ENCODE peak calls at places on chromosomes 1 and 21, in five cellular contexts. One of them, this sample, is unnamed.

GRCh38 chr1:53139911-53140310 is 2.5 kb downstream of the SLC1A7 start:
- DNase-seq in astrocyte: peak; percentile 39
- DNase-seq in IMR-90: peak; percentile 66
- DNase-seq in suprapubic skin: no peak
- DNase-seq in uterus: no peak
- DNase-seq in this sample: no peak

GRCh38 chr1:4585705-4586104 is 68.7 kb upstream of the AJAP1 start:
- DNase-seq in astrocyte: no peak
- DNase-seq in IMR-90: no peak
- DNase-seq in suprapubic skin: no peak
- DNase-seq in uterus: no peak
- DNase-seq in this sample: no peak

GRCh38 chr1:198483006-198483405 is 57.5 kb downstream of the ATP6V1G3 start:
- DNase-seq in astrocyte: no peak
- DNase-seq in IMR-90: no peak
- DNase-seq in suprapubic skin: no peak
- DNase-seq in uterus: no peak
- DNase-seq in this sample: no peak

GRCh38 chr1:158285756-158286241 is 3.9 kb upstream of the CD1C start:
- DNase-seq in astrocyte: no peak
- DNase-seq in IMR-90: no peak
- DNase-seq in suprapubic skin: no peak
- DNase-seq in uterus: no peak
- DNase-seq in this sample: no peak

GRCh38 chr1:57204942-57205787 is 218.7 kb downstream of the DAB1 start:
- DNase-seq in astrocyte: no peak
- DNase-seq in IMR-90: no peak
- DNase-seq in suprapubic skin: no peak
- DNase-seq in uterus: no peak
- DNase-seq in this sample: no peak

GRCh38 chr1:116375165-116375883 is 2.3 kb downstream of the ATP1A1 start:
- DNase-seq in astrocyte: no peak
- DNase-seq in IMR-90: no peak
- DNase-seq in suprapubic skin: no peak
- DNase-seq in uterus: no peak
- DNase-seq in this sample: no peak

GRCh38 chr1:172821609-172822274 is 162.8 kb downstream of the FASLG start:
- DNase-seq in astrocyte: peak; percentile 80
- DNase-seq in IMR-90: peak; percentile 80
- DNase-seq in suprapubic skin: no peak
- DNase-seq in uterus: no peak
- DNase-seq in this sample: peak; percentile 44

GRCh38 chr1:169078163-169078883 is 28.2 kb upstream of the ATP1B1 start:
- DNase-seq in astrocyte: no peak
- DNase-seq in IMR-90: no peak
- DNase-seq in suprapubic skin: no peak
- DNase-seq in uterus: no peak
- DNase-seq in this sample: no peak

GRCh38 chr1:13901041-13901440 is 201.1 kb downstream of the PRDM2 start:
- DNase-seq in astrocyte: no peak
- DNase-seq in IMR-90: no peak
- DNase-seq in suprapubic skin: no peak
- DNase-seq in uterus: no peak
- DNase-seq in this sample: no peak

GRCh38 chr1:151509350-151510019 is 1.7 kb upstream of the CGN start:
- DNase-seq in astrocyte: no peak
- DNase-seq in IMR-90: no peak
- DNase-seq in suprapubic skin: no peak
- DNase-seq in uterus: no peak
- DNase-seq in this sample: no peak

GRCh38 chr1:186730951-186731350 is 50.7 kb upstream of the PTGS2 start:
- DNase-seq in astrocyte: no peak
- DNase-seq in IMR-90: no peak
- DNase-seq in suprapubic skin: no peak
- DNase-seq in uterus: no peak
- DNase-seq in this sample: no peak

GRCh38 chr1:113654883-113655282 is 104.4 kb downstream of the PHTF1 start:
- DNase-seq in astrocyte: no peak
- DNase-seq in IMR-90: no peak
- DNase-seq in suprapubic skin: no peak
- DNase-seq in uterus: no peak
- DNase-seq in this sample: no peak

GRCh38 chr1:113659010-113659409 is 100.3 kb downstream of the PHTF1 start:
- DNase-seq in astrocyte: peak; percentile 52
- DNase-seq in IMR-90: no peak
- DNase-seq in suprapubic skin: no peak
- DNase-seq in uterus: no peak
- DNase-seq in this sample: no peak

GRCh38 chr1:113660053-113660452 is 99.2 kb downstream of the PHTF1 start:
- DNase-seq in astrocyte: no peak
- DNase-seq in IMR-90: no peak
- DNase-seq in suprapubic skin: no peak
- DNase-seq in uterus: no peak
- DNase-seq in this sample: no peak

GRCh38 chr1:113657126-113657525 is 102.2 kb downstream of the PHTF1 start:
- DNase-seq in astrocyte: no peak
- DNase-seq in IMR-90: no peak
- DNase-seq in suprapubic skin: no peak
- DNase-seq in uterus: no peak
- DNase-seq in this sample: no peak

GRCh38 chr1:113657556-113658063 is 101.7 kb downstream of the PHTF1 start:
- DNase-seq in astrocyte: no peak
- DNase-seq in IMR-90: no peak
- DNase-seq in suprapubic skin: no peak
- DNase-seq in uterus: no peak
- DNase-seq in this sample: no peak
- H3K27ac ChIP-seq in astrocyte: no peak overlapping the region
- H3K27ac ChIP-seq in IMR-90: no peak overlapping the region
- H3K27ac ChIP-seq in suprapubic skin: no peak overlapping the region
- H3K27ac ChIP-seq in uterus: no peak overlapping the region
- H3K27ac ChIP-seq in this sample: no peak overlapping the region

GRCh38 chr1:27133158-27133557 is 21.8 kb downstream of the SLC9A1 start:
- DNase-seq in astrocyte: no peak
- DNase-seq in IMR-90: no peak
- DNase-seq in suprapubic skin: no peak
- DNase-seq in uterus: no peak
- DNase-seq in this sample: no peak
- H3K36me3 ChIP-seq in astrocyte: no peaks in the 10 kb centered on the region
- H3K36me3 ChIP-seq in IMR-90: no peaks in the 10 kb centered on the region
- H3K36me3 ChIP-seq in suprapubic skin: no peaks in the 10 kb centered on the region
- H3K36me3 ChIP-seq in uterus: no peaks in the 10 kb centered on the region
- H3K36me3 ChIP-seq in this sample: peaks cover 4% of the 10 kb centered on the region

GRCh38 chr1:145992502-145992936 is 3.9 kb downstream of the TXNIP start:
- DNase-seq in astrocyte: no peak
- DNase-seq in IMR-90: no peak
- DNase-seq in suprapubic skin: peak; percentile 49
- DNase-seq in uterus: peak; percentile 18
- DNase-seq in this sample: no peak

GRCh38 chr1:145992958-145993617 is 3.3 kb downstream of the TXNIP start:
- DNase-seq in astrocyte: no peak
- DNase-seq in IMR-90: no peak
- DNase-seq in suprapubic skin: no peak
- DNase-seq in uterus: no peak
- DNase-seq in this sample: no peak

GRCh38 chr1:145995148-145995851 is 1.1 kb downstream of the TXNIP start:
- DNase-seq in astrocyte: no peak
- DNase-seq in IMR-90: no peak
- DNase-seq in suprapubic skin: peak; percentile 36
- DNase-seq in uterus: peak; percentile 13
- DNase-seq in this sample: no peak

GRCh38 chr1:145994391-145995120 is 1.8 kb downstream of the TXNIP start:
- DNase-seq in astrocyte: no peak
- DNase-seq in IMR-90: no peak
- DNase-seq in suprapubic skin: peak; percentile 65
- DNase-seq in uterus: peak; percentile 39
- DNase-seq in this sample: no peak

GRCh38 chr1:145993618-145994390 is 2.6 kb downstream of the TXNIP start:
- DNase-seq in astrocyte: no peak
- DNase-seq in IMR-90: no peak
- DNase-seq in suprapubic skin: peak; percentile 30
- DNase-seq in uterus: peak; percentile 20
- DNase-seq in this sample: no peak
- H3K27ac ChIP-seq in astrocyte: no peak overlapping the region
- H3K27ac ChIP-seq in IMR-90: no peak overlapping the region
- H3K27ac ChIP-seq in suprapubic skin: peak overlapping the region; percentile 99
- H3K27ac ChIP-seq in uterus: peak overlapping the region; percentile 100
- H3K27ac ChIP-seq in this sample: no peak overlapping the region

DNA sequence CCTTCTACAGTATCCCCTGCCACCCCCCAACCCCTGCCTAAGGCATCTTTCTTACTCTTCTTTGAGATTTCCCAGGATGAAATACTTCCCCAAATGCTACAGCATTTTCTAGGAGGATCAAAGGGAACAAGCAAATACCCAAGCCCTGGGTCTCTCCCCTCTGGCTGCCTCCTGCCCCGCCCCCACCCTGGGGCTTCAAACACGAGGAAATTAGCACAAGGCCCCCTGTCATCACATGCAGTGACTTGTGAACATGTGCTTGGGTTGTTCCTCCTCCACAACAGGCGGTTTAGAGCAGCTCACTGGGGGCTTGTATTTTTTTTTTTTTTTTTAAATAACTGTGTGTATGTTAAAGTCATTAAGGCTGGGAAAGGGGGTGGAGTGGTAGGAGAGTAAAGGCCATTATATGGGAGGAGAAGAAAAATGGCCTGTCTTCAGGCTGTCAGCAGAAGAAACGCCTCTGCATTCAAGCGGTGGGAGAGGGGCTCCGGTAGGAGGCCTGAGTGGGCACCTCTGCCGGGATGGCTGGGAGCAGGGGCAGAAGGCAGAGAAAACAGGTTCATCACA is 64.3 kb downstream of the PLXNA2 start:
- DNase-seq in astrocyte: no peak
- DNase-seq in IMR-90: no peak
- DNase-seq in suprapubic skin: no peak
- DNase-seq in uterus: no peak
- DNase-seq in this sample: no peak
- H3K36me3 ChIP-seq in astrocyte: no peaks in the 10 kb centered on the region
- H3K36me3 ChIP-seq in IMR-90: no peaks in the 10 kb centered on the region
- H3K36me3 ChIP-seq in suprapubic skin: no peaks in the 10 kb centered on the region
- H3K36me3 ChIP-seq in uterus: no peaks in the 10 kb centered on the region
- H3K36me3 ChIP-seq in this sample: no peaks in the 10 kb centered on the region

DNA sequence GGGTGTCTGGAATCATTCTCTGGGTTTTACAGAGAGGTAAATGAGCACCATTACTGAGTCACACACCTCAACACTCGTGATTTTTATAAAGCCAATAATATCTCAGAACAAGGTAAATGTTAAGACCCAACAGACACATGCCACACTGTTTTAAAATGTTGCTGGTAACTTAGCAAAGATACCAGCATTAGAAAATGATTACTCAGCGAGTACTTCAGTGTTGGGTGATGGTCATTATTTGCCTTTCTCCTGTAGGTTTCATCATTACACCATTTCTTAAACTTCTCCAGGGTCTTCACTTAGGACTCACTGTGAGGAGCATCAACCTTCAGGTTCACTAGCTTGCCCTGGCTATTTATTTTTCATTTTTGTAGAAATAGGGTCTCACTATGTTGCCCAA is 6.9 kb upstream of the C4BPB start:
- DNase-seq in astrocyte: no peak
- DNase-seq in IMR-90: no peak
- DNase-seq in suprapubic skin: no peak
- DNase-seq in uterus: no peak
- DNase-seq in this sample: no peak
- H3K27ac ChIP-seq in astrocyte: no peak overlapping the region
- H3K27ac ChIP-seq in IMR-90: no peak overlapping the region
- H3K27ac ChIP-seq in suprapubic skin: no peak overlapping the region
- H3K27ac ChIP-seq in uterus: no peak overlapping the region
- H3K27ac ChIP-seq in this sample: no peak overlapping the region

GRCh38 chr1:179302076-179302475 is 8.5 kb downstream of the SOAT1 start:
- DNase-seq in astrocyte: no peak
- DNase-seq in IMR-90: peak; percentile 21
- DNase-seq in suprapubic skin: no peak
- DNase-seq in uterus: no peak
- DNase-seq in this sample: no peak

GRCh38 chr1:179298952-179299351 is 5.4 kb downstream of the SOAT1 start:
- DNase-seq in astrocyte: no peak
- DNase-seq in IMR-90: no peak
- DNase-seq in suprapubic skin: no peak
- DNase-seq in uterus: no peak
- DNase-seq in this sample: no peak

GRCh38 chr1:179300112-179300511 is 6.5 kb downstream of the SOAT1 start:
- DNase-seq in astrocyte: no peak
- DNase-seq in IMR-90: no peak
- DNase-seq in suprapubic skin: no peak
- DNase-seq in uterus: no peak
- DNase-seq in this sample: no peak

GRCh38 chr1:179305450-179305849 is 11.9 kb downstream of the SOAT1 start:
- DNase-seq in astrocyte: no peak
- DNase-seq in IMR-90: peak; percentile 41
- DNase-seq in suprapubic skin: no peak
- DNase-seq in uterus: no peak
- DNase-seq in this sample: no peak

GRCh38 chr1:179303173-179303572 is 9.6 kb downstream of the SOAT1 start:
- DNase-seq in astrocyte: no peak
- DNase-seq in IMR-90: no peak
- DNase-seq in suprapubic skin: no peak
- DNase-seq in uterus: no peak
- DNase-seq in this sample: no peak
- H3K36me3 ChIP-seq in astrocyte: peaks cover 9% of the 10 kb centered on the region
- H3K36me3 ChIP-seq in IMR-90: peaks cover 14% of the 10 kb centered on the region
- H3K36me3 ChIP-seq in suprapubic skin: peaks cover 8% of the 10 kb centered on the region
- H3K36me3 ChIP-seq in uterus: no peaks in the 10 kb centered on the region
- H3K36me3 ChIP-seq in this sample: peaks cover 2% of the 10 kb centered on the region

GRCh38 chr1:212203611-212204010 is 81.6 kb upstream of the PPP2R5A start:
- DNase-seq in astrocyte: no peak
- DNase-seq in IMR-90: no peak
- DNase-seq in suprapubic skin: no peak
- DNase-seq in uterus: no peak
- DNase-seq in this sample: no peak
- H3K27ac ChIP-seq in astrocyte: no peak overlapping the region
- H3K27ac ChIP-seq in IMR-90: no peak overlapping the region
- H3K27ac ChIP-seq in suprapubic skin: no peak overlapping the region
- H3K27ac ChIP-seq in uterus: no peak overlapping the region
- H3K27ac ChIP-seq in this sample: no peak overlapping the region

GRCh38 chr21:37168666-37169065 is 95.6 kb downstream of the TTC3 start:
- DNase-seq in astrocyte: no peak
- DNase-seq in IMR-90: no peak
- DNase-seq in suprapubic skin: no peak
- DNase-seq in uterus: no peak
- DNase-seq in this sample: no peak

GRCh38 chr21:37172646-37173045 is 94.5 kb downstream of the VPS26C start:
- DNase-seq in astrocyte: no peak
- DNase-seq in IMR-90: no peak
- DNase-seq in suprapubic skin: no peak
- DNase-seq in uterus: no peak
- DNase-seq in this sample: no peak

GRCh38 chr21:37164742-37165141 is 91.7 kb downstream of the TTC3 start:
- DNase-seq in astrocyte: no peak
- DNase-seq in IMR-90: no peak
- DNase-seq in suprapubic skin: no peak
- DNase-seq in uterus: no peak
- DNase-seq in this sample: no peak

GRCh38 chr21:37165606-37166005 is 92.6 kb downstream of the TTC3 start:
- DNase-seq in astrocyte: no peak
- DNase-seq in IMR-90: no peak
- DNase-seq in suprapubic skin: no peak
- DNase-seq in uterus: no peak
- DNase-seq in this sample: no peak

GRCh38 chr21:37166733-37167132 is 93.7 kb downstream of the TTC3 start:
- DNase-seq in astrocyte: no peak
- DNase-seq in IMR-90: no peak
- DNase-seq in suprapubic skin: no peak
- DNase-seq in uterus: no peak
- DNase-seq in this sample: no peak
- H3K36me3 ChIP-seq in astrocyte: peaks cover 65% of the 10 kb centered on the region
- H3K36me3 ChIP-seq in IMR-90: peaks cover 36% of the 10 kb centered on the region
- H3K36me3 ChIP-seq in suprapubic skin: peaks cover 57% of the 10 kb centered on the region
- H3K36me3 ChIP-seq in uterus: no peaks in the 10 kb centered on the region
- H3K36me3 ChIP-seq in this sample: peaks cover 63% of the 10 kb centered on the region

This sample was measured in brain microvascular endothelial cell.